ENCODE peak calls at places on chromosome 19, in five cellular contexts. One of them, this sample, is unnamed.

GRCh38 chr19:17303940-17304267 is 679 bp upstream of the ABHD8 start:
- DNase-seq in cardiac muscle cell: no peak
- DNase-seq in upper lobe of right lung: peak
- DNase-seq in ovary: no peak
- DNase-seq in heart right ventricle: no peak
- DNase-seq in this sample: no peak

GRCh38 chr19:33235269-33235995 is 9.8 kb upstream of the SLC7A10 start:
- DNase-seq in cardiac muscle cell: peak
- DNase-seq in upper lobe of right lung: peak
- DNase-seq in ovary: peak
- DNase-seq in heart right ventricle: peak
- DNase-seq in this sample: peak

GRCh38 chr19:35717665-35718344 is at the start of gene KMT2B:
- DNase-seq in cardiac muscle cell: peak
- DNase-seq in upper lobe of right lung: no peak
- DNase-seq in ovary: peak
- DNase-seq in heart right ventricle: no peak
- DNase-seq in this sample: no peak

GRCh38 chr19:49447485-49448431 is 3.9 kb downstream of the PIH1D1 start:
- DNase-seq in cardiac muscle cell: no peak
- DNase-seq in upper lobe of right lung: no peak
- DNase-seq in ovary: peak
- DNase-seq in heart right ventricle: no peak
- DNase-seq in this sample: peak

GRCh38 chr19:45455707-45456499 is 11.9 kb upstream of the FOSB start:
- DNase-seq in cardiac muscle cell: peak
- DNase-seq in upper lobe of right lung: peak
- DNase-seq in ovary: peak
- DNase-seq in heart right ventricle: peak
- DNase-seq in this sample: peak

GRCh38 chr19:1247747-1248453 is 483 bp upstream of the MIDN start:
- DNase-seq in cardiac muscle cell: no peak
- DNase-seq in upper lobe of right lung: peak
- DNase-seq in ovary: peak
- DNase-seq in heart right ventricle: peak
- DNase-seq in this sample: peak

GRCh38 chr19:9909251-9909650 is 27.1 kb downstream of the OLFM2 start:
- DNase-seq in cardiac muscle cell: no peak
- DNase-seq in upper lobe of right lung: no peak
- DNase-seq in ovary: no peak
- DNase-seq in heart right ventricle: no peak
- DNase-seq in this sample: no peak

GRCh38 chr19:39599116-39599515 is 3.2 kb upstream of the LGALS13 start:
- DNase-seq in cardiac muscle cell: peak
- DNase-seq in upper lobe of right lung: no peak
- DNase-seq in ovary: no peak
- DNase-seq in heart right ventricle: peak
- DNase-seq in this sample: peak

DNA sequence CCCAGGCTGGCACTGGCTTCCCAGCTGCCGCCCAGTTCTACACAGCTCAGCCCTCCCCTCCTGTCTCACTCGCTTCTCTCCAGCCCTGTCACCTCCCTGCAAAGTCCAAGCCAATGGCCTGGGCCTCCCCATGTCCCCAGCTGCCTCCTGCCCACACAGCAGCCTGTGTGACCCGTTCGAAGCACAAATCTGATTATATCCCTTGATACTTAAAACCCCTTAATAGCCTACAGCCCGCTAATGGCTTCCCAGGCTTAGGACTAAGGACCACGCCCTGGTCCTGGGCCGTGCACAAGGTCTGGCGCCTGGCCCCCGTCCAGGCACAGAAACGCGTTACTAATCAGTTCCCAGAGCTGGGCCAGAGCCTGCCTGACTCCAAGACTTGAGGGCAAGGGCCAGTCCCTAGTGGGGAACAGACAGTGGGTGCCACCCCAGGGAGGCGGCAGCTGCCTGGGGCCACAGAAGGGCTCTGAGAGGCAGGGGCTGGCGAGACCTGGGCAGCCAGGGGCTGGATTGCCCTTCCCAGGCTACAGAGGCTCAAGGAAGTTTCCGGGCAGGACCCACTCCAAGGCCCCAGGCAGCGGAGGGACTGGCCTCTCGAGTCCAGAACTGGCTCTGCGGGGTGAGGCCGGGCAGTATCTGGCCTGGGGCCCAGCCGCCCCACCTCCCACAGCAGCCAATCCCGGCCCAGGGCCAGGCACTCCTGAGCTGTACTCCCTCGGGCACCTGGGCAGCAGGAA is 10.4 kb downstream of the XAB2 start:
- DNase-seq in cardiac muscle cell: no peak
- DNase-seq in upper lobe of right lung: peak
- DNase-seq in ovary: no peak
- DNase-seq in heart right ventricle: no peak
- DNase-seq in this sample: no peak
- TF ChIP-seq CTCF in cardiac muscle cell: no peak
- TF ChIP-seq CTCF in upper lobe of right lung: no peak
- TF ChIP-seq CTCF in ovary: no peak
- TF ChIP-seq CTCF in heart right ventricle: no peak
- TF ChIP-seq CTCF in this sample: no peak

DNA sequence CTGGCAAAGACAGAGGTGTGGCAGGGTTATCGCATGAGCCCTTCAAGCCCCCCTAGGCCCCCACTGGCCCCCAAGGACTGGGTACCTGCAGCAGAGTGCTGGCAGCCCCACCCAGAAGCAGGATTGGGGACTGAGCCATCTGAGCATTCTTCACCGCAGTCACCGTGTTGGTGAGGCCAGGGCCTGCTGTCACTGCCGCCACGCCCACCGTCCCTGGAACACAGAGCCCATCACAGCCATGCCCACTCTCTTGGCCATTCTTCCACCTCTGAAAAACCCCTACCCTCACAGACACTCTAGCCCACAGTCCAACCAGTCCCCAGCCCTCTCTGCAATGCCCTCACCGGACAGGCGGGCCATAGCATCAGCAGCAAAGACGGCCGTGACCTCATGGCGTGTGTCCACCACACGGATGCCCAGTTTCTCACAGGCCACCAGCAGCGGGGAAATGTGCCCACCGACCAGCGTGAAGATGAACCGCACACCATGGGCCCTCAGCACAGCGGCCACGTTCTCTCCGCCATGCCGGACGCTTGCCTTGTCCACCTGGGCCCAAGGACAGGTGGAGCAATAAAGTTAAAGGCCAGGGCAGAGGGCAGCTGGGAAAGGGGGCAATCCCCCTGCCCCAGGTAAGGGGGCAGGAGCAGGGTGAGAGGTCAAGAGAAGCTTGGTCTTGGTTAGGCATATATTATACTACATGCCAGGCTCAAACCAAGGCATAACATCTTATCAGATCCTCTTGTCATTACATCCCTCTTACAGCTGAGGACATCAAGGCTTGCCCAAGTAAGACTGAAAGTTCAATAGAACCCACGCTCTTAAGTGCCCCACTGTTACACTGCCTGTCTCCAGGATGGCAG is 16.1 kb downstream of the SYDE1 start:
- DNase-seq in cardiac muscle cell: no peak
- DNase-seq in upper lobe of right lung: no peak
- DNase-seq in ovary: no peak
- DNase-seq in heart right ventricle: no peak
- DNase-seq in this sample: no peak
- TF ChIP-seq CTCF in cardiac muscle cell: no peak
- TF ChIP-seq CTCF in upper lobe of right lung: no peak
- TF ChIP-seq CTCF in ovary: no peak
- TF ChIP-seq CTCF in heart right ventricle: no peak
- TF ChIP-seq CTCF in this sample: no peak

GRCh38 chr19:56642711-56643459 is at the start of gene SMIM17:
- DNase-seq in cardiac muscle cell: no peak
- DNase-seq in upper lobe of right lung: no peak
- DNase-seq in ovary: no peak
- DNase-seq in heart right ventricle: no peak
- DNase-seq in this sample: no peak
- TF ChIP-seq CTCF in cardiac muscle cell: no peak
- TF ChIP-seq CTCF in upper lobe of right lung: no peak
- TF ChIP-seq CTCF in ovary: no peak
- TF ChIP-seq CTCF in heart right ventricle: no peak
- TF ChIP-seq CTCF in this sample: no peak

DNA sequence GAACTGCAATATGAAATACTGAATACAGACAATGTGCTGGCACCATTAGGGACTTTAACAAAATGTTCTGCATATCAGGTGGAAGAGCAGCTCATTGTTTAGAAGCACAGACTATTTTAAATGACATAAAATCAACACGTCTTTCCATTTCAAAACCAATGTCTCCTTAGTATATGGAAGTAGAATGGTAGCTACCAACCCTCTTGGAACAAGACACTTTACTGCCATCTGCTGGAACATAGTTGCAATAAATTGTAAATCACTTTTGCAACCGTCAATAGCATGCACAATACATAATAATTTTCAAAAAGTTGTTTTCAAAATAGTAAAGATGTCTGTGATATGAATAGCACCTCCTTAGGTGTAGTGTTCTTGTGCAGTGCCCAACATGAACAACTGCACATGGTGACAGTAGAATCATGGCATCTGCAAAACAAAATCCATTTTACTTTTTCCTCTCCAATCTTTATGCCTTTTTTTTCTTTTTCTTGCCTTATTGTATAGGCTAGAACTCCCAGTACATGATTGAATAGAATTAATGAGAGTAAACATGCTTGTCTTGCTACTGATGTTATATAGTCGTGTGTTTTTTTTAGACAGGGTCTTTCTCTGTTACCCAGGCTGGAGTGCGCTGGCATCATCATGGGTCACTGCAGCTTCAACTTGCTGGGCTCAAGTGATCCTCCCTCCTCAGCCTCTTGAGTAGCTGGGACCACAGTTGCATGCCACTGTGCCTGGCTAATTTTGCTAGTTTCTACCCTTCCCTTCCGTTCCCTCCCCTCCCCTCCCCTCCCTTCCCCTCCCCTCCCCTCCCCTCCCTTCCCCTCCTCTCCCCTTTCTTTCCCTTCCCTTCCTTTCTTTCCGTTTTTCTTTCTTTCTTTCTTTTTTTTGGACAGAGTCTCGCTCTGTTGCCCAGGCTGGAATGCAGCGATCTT is 7.8 kb upstream of the LYPD5 start:
- DNase-seq in cardiac muscle cell: peak
- DNase-seq in upper lobe of right lung: no peak
- DNase-seq in ovary: no peak
- DNase-seq in heart right ventricle: no peak
- DNase-seq in this sample: peak
- TF ChIP-seq CTCF in cardiac muscle cell: peak
- TF ChIP-seq CTCF in upper lobe of right lung: peak
- TF ChIP-seq CTCF in ovary: no peak
- TF ChIP-seq CTCF in heart right ventricle: peak
- TF ChIP-seq CTCF in this sample: peak

GRCh38 chr19:7933411-7933810 is 7.5 kb upstream of the CTXN1 start:
- DNase-seq in cardiac muscle cell: no peak
- DNase-seq in upper lobe of right lung: no peak
- DNase-seq in ovary: no peak
- DNase-seq in heart right ventricle: no peak
- DNase-seq in this sample: no peak
- TF ChIP-seq CTCF in cardiac muscle cell: peak
- TF ChIP-seq CTCF in upper lobe of right lung: peak
- TF ChIP-seq CTCF in ovary: no peak
- TF ChIP-seq CTCF in heart right ventricle: no peak
- TF ChIP-seq CTCF in this sample: peak

This sample was measured in fibroblast of pulmonary artery.